ENCODE peak calls at places on chromosomes 12 and 14, in seven cellular contexts. T is HL-60; Q is amygdala; E is activated T-helper 9 cell treated with anti-CD3 and anti-CD28 coated beads, Interleukin-2, amount 50 U/mL, for 16 hours; K is GM23248; G is astrocyte; C is naive thymus-derived CD4-positive, alpha-beta T cell. W is an unnamed sample.

GRCh38 chr12:39772708-39773665 is 153.4 kb upstream of the ABCD2 start:
- DNase-seq in E (no peak), G (no peak), C (no peak), T (no peak), Q (no peak), K (peak; percentile 15), W (no peak)

GRCh38 chr14:20516921-20517320 is 11.6 kb downstream of the RNASE10 start:
- DNase-seq in G (peak; percentile 8), T (no peak), K (peak; percentile 63), C (no peak), E (no peak), Q (no peak), W (peak; percentile 10)

GRCh38 chr14:75202671-75203070 is 26.3 kb upstream of the TMED10 start:
- DNase-seq in Q (no peak), K (no peak), G (no peak), E (no peak), T (no peak), C (no peak), W (no peak)

GRCh38 chr14:44154446-44154845 is 352.6 kb downstream of the FSCB start:
- DNase-seq in T (no peak), Q (no peak), E (no peak), G (no peak), C (no peak), K (no peak), W (no peak)

GRCh38 chr14:72849222-72849621 is 44.7 kb downstream of the DPF3 start:
- DNase-seq in K (no peak), T (no peak), C (no peak), Q (no peak), E (no peak), G (no peak), W (no peak)

GRCh38 chr14:68631691-68632590 is 160.9 kb downstream of the ZFP36L1 start:
- DNase-seq in T (no peak), E (no peak), K (no peak), C (no peak), G (no peak), Q (no peak), W (no peak)

GRCh38 chr14:28344381-28344780 is 422.2 kb upstream of the FOXG1 start:
- DNase-seq in G (peak; percentile 19), C (no peak), T (no peak), E (no peak), Q (no peak), K (no peak), W (no peak)

GRCh38 chr14:88868558-88869159 is 44.2 kb downstream of the TTC8 start:
- DNase-seq in G (peak; percentile 5), E (no peak), K (peak; percentile 35), T (peak; percentile 4), Q (no peak), C (peak; percentile 14), W (peak; percentile 5)

GRCh38 chr14:68172664-68173063 is 353.1 kb downstream of the RAD51B start:
- DNase-seq in Q (no peak), K (no peak), G (peak; percentile 64), C (no peak), T (no peak), E (no peak), W (no peak)

GRCh38 chr12:51942501-51943000 is 8.9 kb upstream of the ACVR1B start:
- DNase-seq in Q (no peak), C (no peak), G (no peak), K (no peak), T (no peak), E (no peak), W (no peak)

GRCh38 chr12:119990382-119990874 is 1.4 kb downstream of the BICDL1 start:
- DNase-seq in G (no peak), Q (no peak), C (no peak), E (no peak), K (no peak), T (peak; percentile 3), W (no peak)

GRCh38 chr14:93824518-93825234 is 36.4 kb upstream of the PRIMA1 start:
- DNase-seq in K (no peak), T (no peak), E (no peak), G (no peak), C (no peak), Q (no peak), W (no peak)

GRCh38 chr12:9372202-9372601 is 164.0 kb upstream of the PZP start:
- DNase-seq in T (peak; percentile 59), Q (no peak), G (no peak), E (no peak), K (peak; percentile 43), C (peak; percentile 4), W (no peak)

GRCh38 chr12:9975614-9976013 is 4.4 kb downstream of the CLEC12A start:
- DNase-seq in K (no peak), C (no peak), Q (no peak), T (no peak), E (no peak), G (no peak), W (no peak)

GRCh38 chr12:131849700-131850553 is 21.7 kb downstream of the MMP17 start:
- DNase-seq in C (no peak), K (no peak), T (no peak), E (no peak), Q (no peak), G (no peak), W (no peak)

GRCh38 chr12:93638095-93638494 is 39.1 kb upstream of the CRADD start:
- DNase-seq in E (no peak), T (no peak), Q (no peak), K (peak; percentile 42), C (no peak), G (peak; percentile 29), W (peak; percentile 21)

GRCh38 chr12:69897744-69898143 is 72.7 kb downstream of the MYRFL start:
- DNase-seq in E (no peak), Q (peak; percentile 11), K (peak; percentile 86), G (peak; percentile 98), T (no peak), C (no peak), W (peak; percentile 89)

GRCh38 chr14:92729632-92730358 is 18.6 kb downstream of the LGMN start:
- DNase-seq in Q (no peak), E (no peak), T (peak; percentile 66), K (peak; percentile 63), C (no peak), G (peak; percentile 95), W (peak; percentile 24)

GRCh38 chr14:105294142-105294597 is 6.6 kb downstream of the BRF1 start:
- DNase-seq in K (peak; percentile 63), G (peak; percentile 45), C (peak; percentile 77), T (peak; percentile 21), Q (peak; percentile 44), E (no peak), W (peak; percentile 50)

GRCh38 chr12:76117067-76117691 is 32.7 kb upstream of the NAP1L1 start:
- DNase-seq in Q (no peak), C (no peak), T (no peak), E (no peak), K (no peak), G (no peak), W (no peak)

GRCh38 chr12:14514946-14515345 is 52.7 kb downstream of the PLBD1 start:
- DNase-seq in E (no peak), G (no peak), C (no peak), K (peak; percentile 40), T (no peak), Q (no peak), W (no peak)

GRCh38 chr12:1531160-1531653 is 63.2 kb downstream of the FBXL14 start:
- DNase-seq in G (no peak), K (peak; percentile 58), T (no peak), E (no peak), Q (no peak), C (no peak), W (no peak)

GRCh38 chr14:59328410-59328809 is 136.8 kb downstream of the GPR135 start:
- DNase-seq in C (no peak), E (no peak), T (no peak), K (no peak), G (no peak), Q (no peak), W (no peak)

GRCh38 chr12:98635657-98636323 is 8.8 kb downstream of the IKBIP start:
- DNase-seq in T (no peak), E (no peak), C (no peak), Q (no peak), G (peak; percentile 85), K (peak; percentile 56), W (peak; percentile 66)

GRCh38 chr12:4214912-4215861 is 58.4 kb upstream of the CCND2 start:
- DNase-seq in T (peak; percentile 95), E (no peak), C (peak; percentile 26), K (no peak), G (no peak), Q (no peak), W (no peak)

GRCh38 chr12:109517619-109518018 is 40.2 kb downstream of the UBE3B start:
- DNase-seq in K (no peak), T (no peak), G (no peak), C (no peak), Q (no peak), E (no peak), W (no peak)

GRCh38 chr14:33848706-33849454 is 102.0 kb downstream of the EGLN3 start:
- DNase-seq in G (peak; percentile 30), K (peak; percentile 69), T (peak; percentile 19), E (no peak), Q (peak; percentile 48), C (no peak), W (peak; percentile 67)

GRCh38 chr14:20722016-20722415 is 23.7 kb upstream of the EDDM3A start:
- DNase-seq in G (no peak), Q (no peak), K (no peak), C (no peak), T (no peak), E (no peak), W (no peak)

GRCh38 chr12:70246580-70246979 is 3.3 kb downstream of the CNOT2 start:
- DNase-seq in E (no peak), K (peak; percentile 55), C (no peak), Q (no peak), T (no peak), G (peak; percentile 45), W (peak; percentile 4)

GRCh38 chr14:54455363-54455762 is 14.2 kb upstream of the CNIH1 start:
- DNase-seq in Q (no peak), T (no peak), C (no peak), E (no peak), G (no peak), K (no peak), W (no peak)

GRCh38 chr14:67527756-67528155 is 5.3 kb upstream of the PLEKHH1 start:
- DNase-seq in G (no peak), C (no peak), E (no peak), T (no peak), K (no peak), Q (no peak), W (no peak)

GRCh38 chr14:61527325-61528100 is 167.8 kb upstream of the HIF1A start:
- DNase-seq in E (no peak), G (peak; percentile 92), C (no peak), Q (no peak), T (no peak), K (peak; percentile 73), W (no peak)